ENCODE peak calls at places on chromosomes 6 and 20, in six cellular contexts. D is B cell, P is ascending aorta, B is astrocyte of the cerebellum, G is thoracic aorta, V is dorsolateral prefrontal cortex. Z is an unnamed sample.

GRCh38 chr6:133502451-133503259 is 261.5 kb downstream of the EYA4 start:
- DNase-seq in D (no peak), P (no peak), B (peak), G (peak), V (no peak), Z (no peak)

GRCh38 chr20:2775139-2775538 is 25.3 kb downstream of the CPXM1 start:
- DNase-seq in D (no peak), P (no peak), B (no peak), G (no peak), V (no peak), Z (no peak)

GRCh38 chr6:56864171-56864616 is 90.7 kb upstream of the BEND6 start:
- DNase-seq in D (no peak), P (no peak), B (no peak), G (no peak), V (no peak), Z (no peak)

GRCh38 chr6:47308674-47309325 is 905 bp downstream of the TNFRSF21 start:
- DNase-seq in D (peak), P (no peak), B (no peak), G (no peak), V (peak), Z (no peak)

GRCh38 chr6:131602913-131603312 is 25.1 kb downstream of the MED23 start:
- DNase-seq in D (no peak), P (no peak), B (peak), G (no peak), V (no peak), Z (no peak)

GRCh38 chr20:51767867-51768758 is at the start of gene ATP9A:
- DNase-seq in D (peak), P (no peak), B (no peak), G (no peak), V (peak), Z (no peak)

GRCh38 chr6:148657053-148657452 is 89.8 kb upstream of the UST start:
- DNase-seq in D (peak), P (peak), B (no peak), G (peak), V (no peak), Z (peak)

GRCh38 chr20:43909211-43909610 is 5.4 kb upstream of the TOX2 start:
- DNase-seq in D (no peak), P (no peak), B (no peak), G (no peak), V (no peak), Z (no peak)

GRCh38 chr6:6725834-6726194 is 137.3 kb downstream of the LY86 start:
- DNase-seq in D (no peak), P (no peak), B (no peak), G (no peak), V (no peak), Z (peak)

GRCh38 chr6:13923527-13924145 is 1.1 kb upstream of the RNF182 start:
- DNase-seq in D (no peak), P (no peak), B (peak), G (no peak), V (no peak), Z (no peak)

GRCh38 chr6:126447367-126447766 is 107.5 kb downstream of the CENPW start:
- DNase-seq in D (no peak), P (no peak), B (no peak), G (no peak), V (no peak), Z (no peak)

GRCh38 chr6:130778946-130779657 is 48.1 kb upstream of the SMLR1 start:
- DNase-seq in D (no peak), P (no peak), B (peak), G (no peak), V (no peak), Z (no peak)

GRCh38 chr6:30615958-30616810 is 859 bp downstream of the PPP1R10 start:
- DNase-seq in D (peak), P (no peak), B (no peak), G (no peak), V (no peak), Z (peak)

GRCh38 chr6:83708546-83708969 is 343 bp downstream of the SNAP91 start:
- DNase-seq in D (no peak), P (no peak), B (no peak), G (no peak), V (peak), Z (no peak)

GRCh38 chr6:53411451-53411850 is 62.7 kb upstream of the ELOVL5 start:
- DNase-seq in D (no peak), P (no peak), B (no peak), G (no peak), V (no peak), Z (no peak)

GRCh38 chr6:2850480-2851150 is 9.0 kb upstream of the SERPINB1 start:
- DNase-seq in D (no peak), P (no peak), B (no peak), G (no peak), V (no peak), Z (no peak)

GRCh38 chr6:110628330-110628729 is 151.9 kb upstream of the SLC22A16 start:
- DNase-seq in D (no peak), P (no peak), B (peak), G (no peak), V (no peak), Z (no peak)

GRCh38 chr6:30615219-30615957 is 1.7 kb downstream of the PPP1R10 start:
- DNase-seq in D (peak), P (no peak), B (peak), G (no peak), V (no peak), Z (no peak)

GRCh38 chr6:149544646-149545257 is 1.1 kb downstream of the PPIL4 start:
- DNase-seq in D (no peak), P (no peak), B (no peak), G (no peak), V (no peak), Z (no peak)

GRCh38 chr20:2234788-2235187 is 61.0 kb upstream of the TGM3 start:
- DNase-seq in D (no peak), P (no peak), B (peak), G (no peak), V (no peak), Z (no peak)

GRCh38 chr6:150975136-150975535 is 109.6 kb downstream of the MTHFD1L start:
- DNase-seq in D (no peak), P (no peak), B (no peak), G (no peak), V (no peak), Z (no peak)

GRCh38 chr20:47133809-47134456 is 222.6 kb downstream of the ZMYND8 start:
- DNase-seq in D (no peak), P (no peak), B (no peak), G (no peak), V (no peak), Z (no peak)

GRCh38 chr6:97174471-97174870 is 108.5 kb downstream of the MMS22L start:
- DNase-seq in D (no peak), P (no peak), B (no peak), G (no peak), V (no peak), Z (no peak)

GRCh38 chr6:170080828-170081368 is 210.0 kb downstream of the DLL1 start:
- DNase-seq in D (no peak), P (no peak), B (no peak), G (no peak), V (no peak), Z (peak)

GRCh38 chr20:51275181-51275580 is 252.3 kb upstream of the KCNG1 start:
- DNase-seq in D (no peak), P (no peak), B (no peak), G (no peak), V (no peak), Z (no peak)

GRCh38 chr20:59747671-59748515 is 143.6 kb downstream of the PHACTR3 start:
- DNase-seq in D (no peak), P (no peak), B (no peak), G (no peak), V (no peak), Z (no peak)

GRCh38 chr20:49039854-49040253 is 6.3 kb upstream of the CSE1L start:
- DNase-seq in D (no peak), P (no peak), B (no peak), G (no peak), V (no peak), Z (no peak)

GRCh38 chr6:41222045-41222444 is 6.1 kb upstream of the TREML4 start:
- DNase-seq in D (no peak), P (no peak), B (no peak), G (no peak), V (no peak), Z (no peak)

GRCh38 chr6:39037082-39037487 is 11.5 kb upstream of the GLP1R start:
- DNase-seq in D (no peak), P (no peak), B (no peak), G (no peak), V (no peak), Z (no peak)

GRCh38 chr6:40164345-40164755 is 230.1 kb upstream of the MOCS1 start:
- DNase-seq in D (no peak), P (no peak), B (no peak), G (no peak), V (peak), Z (no peak)

GRCh38 chr20:50203951-50204937 is 13.6 kb downstream of the CEBPB start:
- DNase-seq in D (no peak), P (no peak), B (no peak), G (no peak), V (no peak), Z (peak)

GRCh38 chr6:55379895-55380294 is 52.6 kb downstream of the GFRAL start:
- DNase-seq in D (no peak), P (no peak), B (no peak), G (no peak), V (no peak), Z (no peak)

GRCh38 chr6:79543411-79543810 is 6.2 kb upstream of the LCA5 start:
- DNase-seq in D (no peak), P (no peak), B (no peak), G (no peak), V (no peak), Z (no peak)

GRCh38 chr6:79544299-79544927 is 7.2 kb upstream of the LCA5 start:
- DNase-seq in D (no peak), P (no peak), B (peak), G (no peak), V (no peak), Z (no peak)

GRCh38 chr6:79543886-79544285 is 6.7 kb upstream of the LCA5 start:
- DNase-seq in D (no peak), P (no peak), B (no peak), G (no peak), V (no peak), Z (no peak)

GRCh38 chr6:79546186-79546585 is 9.0 kb upstream of the LCA5 start:
- DNase-seq in D (no peak), P (no peak), B (peak), G (no peak), V (no peak), Z (no peak)

GRCh38 chr6:79544939-79545450 is 7.8 kb upstream of the LCA5 start:
- DNase-seq in D (peak), P (peak), B (peak), G (peak), V (peak), Z (peak)
- TF ChIP-seq CTCF in D (peak), P (peak), B (peak), G (peak), V (peak), Z (peak)

DNA sequence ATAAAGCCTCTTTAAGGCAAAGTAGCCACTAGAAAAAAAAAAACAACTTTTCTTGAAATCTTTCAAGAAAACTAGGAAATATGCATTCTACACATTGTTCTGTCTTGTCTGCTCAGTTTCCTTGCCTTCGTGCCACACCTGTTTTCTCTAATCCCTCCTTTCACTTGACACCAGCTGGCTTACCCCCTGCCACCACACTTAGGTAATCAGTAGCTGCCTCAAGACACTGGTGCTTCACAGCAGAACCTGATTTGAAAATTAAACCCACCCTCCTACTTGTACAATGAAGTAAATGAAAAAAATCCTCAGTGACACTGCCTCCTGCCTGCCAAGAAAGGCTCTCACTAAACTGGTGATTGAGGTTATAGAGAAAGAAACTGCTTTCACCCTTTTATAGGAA is 45.8 kb upstream of the SCML4 start:
- DNase-seq in D (no peak), P (no peak), B (no peak), G (no peak), V (no peak), Z (no peak)
- TF ChIP-seq CTCF in D (no peak), P (no peak), B (no peak), G (no peak), V (no peak), Z (no peak)

GRCh38 chr6:127460465-127460864 is 1.3 kb upstream of the KIAA0408 start:
- DNase-seq in D (no peak), P (no peak), B (no peak), G (no peak), V (no peak), Z (no peak)

GRCh38 chr6:127463056-127463455 is 3.9 kb upstream of the KIAA0408 start:
- DNase-seq in D (no peak), P (no peak), B (no peak), G (no peak), V (no peak), Z (no peak)

GRCh38 chr6:127464881-127465459 is 5.8 kb upstream of the KIAA0408 start:
- DNase-seq in D (peak), P (no peak), B (peak), G (no peak), V (peak), Z (peak)

GRCh38 chr6:127464161-127464880 is 5.1 kb upstream of the KIAA0408 start:
- DNase-seq in D (no peak), P (no peak), B (peak), G (no peak), V (no peak), Z (no peak)

GRCh38 chr6:127462391-127462790 is 3.2 kb upstream of the KIAA0408 start:
- DNase-seq in D (no peak), P (no peak), B (no peak), G (no peak), V (no peak), Z (no peak)
- TF ChIP-seq CTCF in D (no peak), P (no peak), B (no peak), G (no peak), V (no peak), Z (no peak)

GRCh38 chr20:62303049-62303326 is 191 bp downstream of the ADRM1 start:
- DNase-seq in D (no peak), P (no peak), B (no peak), G (no peak), V (no peak), Z (no peak)

GRCh38 chr20:62302341-62303048 is at the start of gene ADRM1:
- DNase-seq in D (peak), P (peak), B (peak), G (peak), V (peak), Z (peak)

GRCh38 chr20:62300319-62300718 is 2.5 kb upstream of the ADRM1 start:
- DNase-seq in D (no peak), P (no peak), B (no peak), G (no peak), V (no peak), Z (no peak)

GRCh38 chr20:62301111-62301668 is 1.6 kb upstream of the ADRM1 start:
- DNase-seq in D (no peak), P (no peak), B (no peak), G (no peak), V (no peak), Z (no peak)

DNA sequence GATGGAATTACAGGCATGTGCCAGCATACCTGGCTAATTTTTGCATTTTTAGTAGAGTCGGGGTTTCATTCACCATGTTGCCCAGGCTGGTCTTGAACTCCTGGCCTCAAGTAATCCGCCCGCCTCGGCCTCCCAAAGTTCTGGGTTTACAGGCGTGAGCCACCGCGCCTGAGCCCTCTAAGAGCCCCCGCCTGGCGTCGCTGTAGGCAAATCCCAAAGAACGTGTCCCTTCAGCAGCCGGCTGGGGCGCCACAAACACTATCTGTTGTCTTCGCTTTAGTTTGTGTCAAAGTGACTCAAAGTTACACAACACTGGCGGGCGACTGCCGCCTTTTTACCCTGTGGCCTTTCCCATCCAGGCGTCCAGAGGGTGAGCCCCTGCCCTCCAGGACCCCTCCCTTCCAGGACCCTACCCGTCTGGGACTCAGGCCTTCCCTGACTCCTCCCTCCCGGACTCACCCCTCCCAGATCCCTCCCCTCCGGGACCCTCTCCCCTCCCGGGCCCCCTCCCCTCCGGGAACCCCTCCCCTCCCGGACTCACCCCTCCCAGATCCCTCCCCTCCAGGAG is 940 bp upstream of the ADRM1 start:
- DNase-seq in D (peak), P (peak), B (peak), G (peak), V (peak), Z (peak)
- TF ChIP-seq CTCF in D (peak), P (peak), B (peak), G (peak), V (peak), Z (peak)

DNA sequence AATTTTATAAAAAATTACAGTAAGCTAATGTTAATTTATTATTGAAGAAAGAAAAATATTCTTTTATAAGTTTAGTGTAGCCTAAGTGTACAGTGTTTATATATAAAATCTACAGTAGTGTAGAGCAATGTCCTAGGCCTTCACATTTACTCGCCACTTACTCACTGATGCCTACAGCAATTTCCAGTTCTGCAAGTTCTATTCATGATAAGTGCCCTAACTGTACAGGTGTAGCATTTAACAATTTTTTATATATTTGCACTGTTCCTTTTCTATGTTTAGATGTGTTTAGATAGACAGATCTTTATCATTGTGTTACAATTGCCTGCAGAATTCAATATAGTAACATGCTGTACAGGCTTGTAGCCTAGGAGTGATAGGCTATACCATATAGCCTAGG is 80.1 kb upstream of the HDAC2 start:
- DNase-seq in D (no peak), P (no peak), B (no peak), G (no peak), V (no peak), Z (no peak)
- TF ChIP-seq CTCF in D (no peak), P (no peak), B (no peak), G (no peak), V (no peak), Z (no peak)

DNA sequence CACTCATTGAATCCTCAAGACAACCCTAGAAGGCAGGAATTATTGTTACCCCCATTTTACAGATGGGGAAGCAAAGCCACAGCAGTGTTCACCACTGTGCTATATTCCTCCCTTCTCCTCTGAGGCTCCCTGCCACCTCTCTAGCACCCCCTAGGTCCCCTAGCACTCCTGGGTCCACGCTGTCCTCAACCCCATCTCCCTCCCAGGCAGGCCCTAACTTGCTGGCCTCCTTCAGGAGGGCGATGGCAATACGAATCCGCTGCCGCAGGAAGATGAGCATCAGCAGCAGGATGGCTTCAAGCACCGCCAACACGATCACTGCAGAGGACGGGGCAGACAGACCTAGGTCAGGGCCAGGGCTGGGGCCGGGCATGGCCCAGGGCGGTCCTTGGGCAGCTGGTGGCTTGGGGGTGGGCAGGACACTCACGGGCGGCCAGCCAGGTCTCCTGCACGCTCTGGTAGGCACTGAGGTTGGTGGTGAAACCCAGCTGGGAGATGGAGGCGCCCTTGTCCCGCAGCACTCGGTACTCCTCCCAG is 7.8 kb upstream of the NEU1 start:
- DNase-seq in D (no peak), P (no peak), B (no peak), G (no peak), V (no peak), Z (no peak)
- TF ChIP-seq CTCF in D (no peak), P (no peak), B (no peak), G (no peak), V (no peak), Z (no peak)

GRCh38 chr20:37081717-37082289 is 14.0 kb downstream of the RBL1 start:
- DNase-seq in D (peak), P (no peak), B (no peak), G (no peak), V (no peak), Z (no peak)
- TF ChIP-seq CTCF in D (peak), P (no peak), B (peak), G (no peak), V (peak), Z (peak)